ENCODE peak calls at places on chromosomes 13 and 19, in six cellular contexts. F is activated CD8-positive, alpha-beta T cell treated with anti-CD3 and anti-CD28 coated beads for 36 hours; E is BJ; M is MCF 10A; X is GM12865; V is fibroblast of pulmonary artery. U is an unnamed sample.

GRCh38 chr13:36190771-36191170 is 23.6 kb downstream of the SOHLH2 start:
- DNase-seq in F (no peak), E (no peak), M (no peak), X (no peak), V (peak), U (no peak)

GRCh38 chr19:50409347-50409746 is 9.4 kb upstream of the SPIB start:
- DNase-seq in F (no peak), E (no peak), M (no peak), X (no peak), V (no peak), U (no peak)

GRCh38 chr19:2969104-2969504 is 8.3 kb upstream of the TLE6 start:
- DNase-seq in F (no peak), E (no peak), M (no peak), X (peak), V (peak), U (no peak)

GRCh38 chr13:78382946-78383542 is 220.3 kb downstream of the POU4F1 start:
- DNase-seq in F (no peak), E (no peak), M (no peak), X (no peak), V (peak), U (no peak)

GRCh38 chr13:99967884-99968520 is 3.6 kb downstream of the ZIC5 start:
- DNase-seq in F (no peak), E (no peak), M (no peak), X (no peak), V (no peak), U (no peak)

GRCh38 chr19:4360641-4361151 is 17.3 kb downstream of the MPND start:
- DNase-seq in F (no peak), E (no peak), M (no peak), X (no peak), V (no peak), U (no peak)

GRCh38 chr19:38039966-38040365 is 133.0 kb downstream of the SIPA1L3 start:
- DNase-seq in F (no peak), E (peak), M (peak), X (no peak), V (peak), U (no peak)

GRCh38 chr13:43529796-43530195 is 257.0 kb downstream of the ENOX1 start:
- DNase-seq in F (no peak), E (no peak), M (peak), X (no peak), V (no peak), U (no peak)

GRCh38 chr13:34155931-34156607 is 338.1 kb downstream of the RFC3 start:
- DNase-seq in F (no peak), E (peak), M (peak), X (no peak), V (peak), U (no peak)

GRCh38 chr19:46571495-46571894 is 29.6 kb upstream of the CALM3 start:
- DNase-seq in F (peak), E (no peak), M (peak), X (peak), V (peak), U (no peak)

GRCh38 chr13:36530050-36530789 is 97.9 kb downstream of the CCNA1 start:
- DNase-seq in F (no peak), E (no peak), M (peak), X (no peak), V (peak), U (no peak)

GRCh38 chr13:109610517-109610916 is 175.9 kb downstream of the IRS2 start:
- DNase-seq in F (peak), E (no peak), M (peak), X (peak), V (peak), U (no peak)

GRCh38 chr19:38793671-38794070 is 4.7 kb downstream of the LGALS7B start:
- DNase-seq in F (no peak), E (no peak), M (no peak), X (no peak), V (no peak), U (no peak)

GRCh38 chr19:45271098-45271497 is 20.0 kb downstream of the MARK4 start:
- DNase-seq in F (no peak), E (no peak), M (no peak), X (no peak), V (no peak), U (no peak)

GRCh38 chr19:34173145-34173956 is 1.0 kb downstream of the LSM14A start:
- DNase-seq in F (peak), E (no peak), M (peak), X (peak), V (peak), U (peak)

GRCh38 chr19:5562280-5562679 is 5.5 kb downstream of the TINCR start:
- DNase-seq in F (no peak), E (no peak), M (no peak), X (no peak), V (no peak), U (no peak)

GRCh38 chr19:5564930-5565329 is 2.8 kb downstream of the TINCR start:
- DNase-seq in F (no peak), E (no peak), M (no peak), X (no peak), V (no peak), U (no peak)

GRCh38 chr19:5561559-5561958 is 6.2 kb downstream of the TINCR start:
- DNase-seq in F (no peak), E (no peak), M (no peak), X (no peak), V (no peak), U (no peak)

GRCh38 chr19:5563941-5564612 is 3.7 kb downstream of the TINCR start:
- DNase-seq in F (no peak), E (peak), M (peak), X (no peak), V (peak), U (no peak)

DNA sequence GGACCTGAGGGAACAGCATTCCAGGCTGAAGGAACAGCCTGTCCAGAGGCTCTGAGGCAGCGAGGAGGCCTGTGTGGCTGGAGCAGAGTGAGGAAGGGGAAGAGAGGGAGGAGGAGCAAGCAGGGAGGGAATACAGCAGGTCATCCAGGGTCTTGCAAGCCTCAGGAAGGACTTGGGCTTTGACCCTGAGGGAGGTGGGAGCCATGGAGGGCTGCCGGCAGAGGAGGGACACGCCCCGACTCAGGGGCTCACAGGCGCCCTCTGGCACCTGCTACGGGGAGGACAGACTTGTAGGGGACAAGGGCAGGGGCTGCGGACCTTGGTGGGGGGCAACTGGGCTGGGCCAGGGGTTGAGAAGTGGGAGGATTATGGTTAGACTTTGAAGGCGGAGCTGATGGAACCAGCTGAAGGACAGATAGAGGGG is 4.7 kb downstream of the TINCR start:
- DNase-seq in F (no peak), E (no peak), M (no peak), X (no peak), V (no peak), U (no peak)
- TF ChIP-seq CTCF in F (no peak), E (no peak), M (no peak), X (no peak), V (no peak), U (peak)

DNA sequence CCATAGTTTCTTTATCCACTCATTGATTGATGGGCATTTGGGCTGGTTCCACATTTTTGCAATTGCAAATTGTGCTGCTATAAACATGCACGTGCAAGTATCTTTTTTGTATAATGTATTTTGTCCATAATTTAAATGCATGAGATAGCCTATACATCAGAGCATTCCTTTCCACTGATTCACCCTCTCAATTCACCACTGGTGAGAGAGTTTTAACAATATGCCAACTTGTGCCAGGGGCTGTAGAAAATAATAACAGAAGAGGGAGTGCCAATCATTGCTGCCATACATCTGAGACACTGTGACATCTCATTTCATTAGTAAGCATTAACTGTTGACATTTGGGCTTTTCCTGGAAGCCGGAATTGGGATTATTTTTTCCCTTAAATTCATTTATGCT is 125.1 kb downstream of the RAP2A start:
- DNase-seq in F (no peak), E (no peak), M (peak), X (no peak), V (no peak), U (no peak)
- TF ChIP-seq CTCF in F (no peak), E (no peak), M (no peak), X (no peak), V (no peak), U (no peak)

GRCh38 chr19:1813197-1813836 is 1.2 kb upstream of the ATP8B3 start:
- DNase-seq in F (no peak), E (no peak), M (no peak), X (no peak), V (no peak), U (no peak)
- TF ChIP-seq CTCF in F (peak), E (no peak), M (no peak), X (no peak), V (no peak), U (no peak)

GRCh38 chr13:20116213-20116612 is 44.6 kb downstream of the GJA3 start:
- DNase-seq in F (no peak), E (no peak), M (no peak), X (no peak), V (no peak), U (no peak)
- TF ChIP-seq CTCF in F (no peak), E (no peak), M (no peak), X (no peak), V (no peak), U (no peak)

DNA sequence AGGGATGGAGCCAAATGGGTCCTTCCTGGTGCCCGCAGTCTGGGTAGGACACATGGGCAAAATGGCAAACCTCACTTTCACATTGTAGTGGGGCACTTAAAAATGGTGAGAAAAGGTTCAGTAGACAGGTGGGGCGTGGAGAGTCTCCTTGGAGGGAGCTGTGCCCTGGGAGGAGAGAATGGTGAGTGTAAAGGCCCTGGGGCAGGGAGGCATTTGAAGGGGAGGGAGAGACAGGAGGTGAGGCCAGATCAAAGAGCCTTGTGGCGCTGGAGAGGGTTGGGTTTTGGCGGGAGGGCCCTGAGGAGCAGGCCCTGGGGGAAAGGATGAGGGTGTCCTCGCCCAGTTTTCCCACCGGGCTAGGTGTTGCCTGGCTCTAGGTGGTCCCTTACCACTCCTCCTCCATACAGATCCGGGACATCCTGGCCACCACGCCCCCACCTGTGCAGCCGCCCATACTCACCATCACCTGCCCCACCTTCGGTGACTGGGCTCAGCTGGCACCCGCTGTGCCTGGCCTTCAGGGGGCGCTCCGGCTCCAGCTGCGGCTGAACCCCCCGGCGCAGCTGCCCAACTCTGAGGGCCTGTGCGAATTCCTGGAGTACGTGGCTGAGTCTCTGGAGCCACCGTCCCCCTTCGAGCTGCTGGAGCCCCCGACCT is 6.3 kb downstream of the MAP1S start:
- DNase-seq in F (peak), E (no peak), M (no peak), X (no peak), V (no peak), U (no peak)
- TF ChIP-seq CTCF in F (peak), E (peak), M (peak), X (peak), V (peak), U (peak)

GRCh38 chr13:28658796-28659610 is at the start of gene POMP:
- DNase-seq in F (peak), E (peak), M (peak), X (peak), V (peak), U (peak)

GRCh38 chr13:28659611-28659970 is 661 bp downstream of the POMP start:
- DNase-seq in F (peak), E (no peak), M (peak), X (peak), V (peak), U (no peak)

GRCh38 chr13:28658539-28658795 is 463 bp upstream of the POMP start:
- DNase-seq in F (no peak), E (no peak), M (no peak), X (no peak), V (no peak), U (no peak)

GRCh38 chr13:28655566-28655965 is 3.4 kb upstream of the POMP start:
- DNase-seq in F (no peak), E (peak), M (peak), X (no peak), V (peak), U (no peak)

DNA sequence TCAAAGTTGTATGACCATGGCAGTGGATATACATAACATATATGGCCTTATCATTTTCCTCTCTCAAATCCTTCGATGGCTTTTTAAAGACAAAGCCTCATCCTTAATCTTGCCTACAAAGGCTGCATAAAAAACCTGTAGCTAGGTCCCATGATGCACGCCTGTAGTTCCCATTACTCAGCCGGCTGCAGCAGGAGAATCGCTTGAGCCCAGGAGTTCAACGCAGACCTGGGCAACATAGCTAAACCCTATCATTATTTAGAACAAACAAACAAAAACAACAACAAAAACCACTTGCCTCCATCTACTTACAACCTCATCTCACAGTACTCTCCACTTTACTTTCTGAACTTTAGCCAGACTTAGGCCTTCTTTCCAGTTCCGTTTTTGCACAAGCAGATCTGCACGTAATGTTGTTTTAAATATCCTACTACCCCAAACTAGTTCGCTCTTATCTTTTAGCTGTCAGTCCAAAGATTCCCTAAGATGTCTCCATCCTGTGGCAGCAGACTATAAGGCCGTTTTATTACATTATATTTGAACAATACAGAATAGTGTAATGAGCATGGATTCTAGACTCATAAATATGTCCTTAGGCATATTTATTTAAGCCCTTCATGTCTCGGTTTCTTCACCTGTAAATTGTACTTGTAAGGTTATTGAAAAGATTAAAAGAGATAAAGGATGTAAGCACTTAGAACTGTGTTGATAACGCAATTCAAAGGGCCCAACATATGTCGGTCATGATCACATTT is 969 bp upstream of the POMP start:
- DNase-seq in F (no peak), E (no peak), M (no peak), X (peak), V (peak), U (no peak)
- TF ChIP-seq CTCF in F (no peak), E (no peak), M (no peak), X (no peak), V (peak), U (no peak)

DNA sequence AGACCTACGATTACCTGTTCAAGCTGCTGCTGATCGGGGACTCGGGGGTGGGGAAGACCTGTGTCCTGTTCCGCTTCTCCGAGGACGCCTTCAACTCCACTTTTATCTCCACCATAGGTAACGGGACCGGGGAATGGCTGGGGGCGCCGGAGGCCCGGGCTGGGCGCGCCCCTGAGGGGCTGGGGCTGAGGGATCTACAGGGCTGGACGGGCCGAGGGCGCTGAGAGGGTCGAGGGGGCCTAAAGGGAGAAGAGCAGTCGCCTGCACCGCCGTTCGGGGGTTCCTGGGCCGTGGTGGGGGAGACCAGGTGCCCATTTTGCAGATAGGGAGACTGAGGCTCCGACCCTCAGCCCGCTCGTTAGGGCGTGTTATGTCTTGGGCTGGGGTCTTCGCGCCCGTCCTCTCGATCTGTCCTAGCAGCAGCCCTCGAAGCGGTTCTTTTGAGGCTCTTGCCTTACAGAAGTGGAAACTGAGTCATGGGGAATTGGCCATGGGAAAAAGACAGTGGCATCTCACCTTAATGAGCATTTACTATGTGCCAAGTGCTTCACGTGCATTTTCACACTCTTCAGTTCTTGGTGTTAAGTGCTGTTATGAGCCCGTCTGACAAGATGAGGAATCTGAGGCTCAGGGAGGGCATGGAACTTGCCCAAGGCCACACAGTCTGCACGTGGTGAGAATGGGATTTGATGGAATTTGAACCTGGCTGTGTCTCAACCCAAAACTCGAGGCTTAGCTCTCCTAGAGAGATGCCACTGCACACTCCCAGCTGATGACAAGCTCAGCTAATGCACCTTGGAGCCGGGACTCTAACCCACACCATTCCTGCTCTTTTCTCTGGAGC is 442 bp downstream of the RAB8A start:
- DNase-seq in F (peak), E (no peak), M (no peak), X (no peak), V (no peak), U (no peak)
- TF ChIP-seq CTCF in F (no peak), E (no peak), M (no peak), X (no peak), V (no peak), U (no peak)

DNA sequence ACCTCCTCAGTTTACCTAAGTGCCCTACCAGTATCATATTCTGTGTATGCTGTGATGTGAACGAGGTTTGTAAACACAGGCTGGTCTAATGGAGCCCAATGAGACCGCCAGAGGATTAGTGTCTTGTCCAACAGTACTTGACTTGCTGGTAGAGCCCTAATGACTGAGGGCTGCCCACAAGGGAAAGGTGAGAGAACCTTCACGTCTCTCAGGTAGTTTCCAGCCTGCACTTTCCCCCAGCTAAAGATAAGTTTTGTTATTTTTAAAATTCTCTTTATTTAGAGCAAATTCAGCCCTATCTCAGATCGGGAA is 498 bp upstream of the RBM26 start:
- DNase-seq in F (no peak), E (no peak), M (no peak), X (no peak), V (no peak), U (no peak)
- TF ChIP-seq CTCF in F (no peak), E (no peak), M (peak), X (no peak), V (no peak), U (no peak)

DNA sequence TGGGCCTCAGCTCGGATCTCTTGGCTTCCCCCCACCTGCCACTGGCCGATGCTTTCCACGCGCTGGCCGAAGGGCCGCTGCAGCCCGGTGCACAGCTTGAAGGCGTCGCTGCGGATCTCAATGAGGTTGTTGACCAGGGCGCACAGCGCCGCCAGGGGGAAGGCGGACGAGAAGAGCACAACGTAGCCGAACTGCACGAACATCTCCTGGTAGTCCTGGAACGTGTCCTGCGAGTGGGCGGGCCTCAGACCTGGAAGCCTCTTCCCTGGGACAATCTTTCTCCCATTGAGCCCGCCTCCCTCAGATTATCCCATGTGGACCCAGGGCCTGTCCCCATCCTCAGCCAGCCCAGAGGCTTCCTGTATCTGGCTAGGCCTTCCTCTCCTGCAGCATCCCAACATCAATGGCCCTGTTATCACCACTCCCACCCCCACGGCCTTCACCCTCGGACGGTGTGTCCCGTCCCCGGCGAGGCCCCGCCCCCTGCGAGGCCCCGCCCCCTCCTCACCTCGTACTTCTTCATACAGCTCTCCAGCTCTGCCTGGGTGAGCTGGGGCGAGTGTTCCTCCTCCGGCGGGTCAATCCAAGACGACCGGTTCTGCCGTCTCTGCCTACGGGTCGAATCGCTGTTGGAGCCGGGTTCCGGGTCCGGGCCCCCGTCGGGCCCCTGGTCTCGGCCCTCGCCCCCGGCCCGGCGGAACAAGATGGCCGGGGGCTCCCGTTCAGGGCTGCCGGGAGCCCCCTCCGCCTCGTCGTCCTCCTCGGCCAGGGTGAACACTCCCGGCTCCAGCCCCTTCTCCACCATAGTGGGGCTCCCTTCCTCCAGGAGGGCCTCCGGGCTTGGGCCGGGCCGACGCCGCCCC is 6.8 kb downstream of the ANO8 start:
- DNase-seq in F (peak), E (no peak), M (no peak), X (peak), V (peak), U (peak)
- TF ChIP-seq CTCF in F (no peak), E (no peak), M (no peak), X (no peak), V (peak), U (no peak)

U was measured in GM13977.